ENCODE peak calls at places on chromosomes 13 and 19, in nine cellular contexts. V is amniotic stem cell; Q is M059J; J is iris pigment epithelial cell; R is activated CD4-positive, alpha-beta T cell treated with anti-CD3 and anti-CD28 coated beads, Interleukin-2, amount 10 ng/mL, durations not matched to agents 7 days and 5 days; W is type B pancreatic cell; Z is cardiac fibroblast; K is NCI-H69; M is HTR-8/SVneo. T is an unnamed sample.

GRCh38 chr13:48214519-48215121 is 18.4 kb upstream of the ITM2B start:
- DNase-seq in V (no peak), Q (peak; percentile 45), J (no peak), R (no peak), W (no peak), Z (no peak), K (no peak), M (no peak), T (no peak)

GRCh38 chr13:97366172-97366688 is 67.7 kb upstream of the RAP2A start:
- DNase-seq in V (no peak), Q (peak; percentile 15), J (no peak), R (no peak), W (no peak), Z (no peak), K (no peak), M (no peak), T (no peak)

GRCh38 chr19:41795031-41795461 is 1.3 kb upstream of the CEACAM3 start:
- DNase-seq in V (no peak), Q (peak; percentile 34), J (peak; percentile 25), R (peak; percentile 77), W (no peak), Z (peak; percentile 58), K (peak; percentile 95), M (no peak), T (no peak)

GRCh38 chr13:109704771-109705628 is 81.4 kb downstream of the IRS2 start:
- DNase-seq in V (no peak), Q (no peak), J (peak; percentile 33), R (no peak), W (no peak), Z (peak; percentile 28), K (peak; percentile 88), M (no peak), T (no peak)

GRCh38 chr19:32816555-32817099 is 52.9 kb downstream of the SLC7A9 start:
- DNase-seq in V (no peak), Q (no peak), J (no peak), R (no peak), W (no peak), Z (no peak), K (no peak), M (no peak), T (no peak)

GRCh38 chr13:29749401-29750177 is 100.8 kb downstream of the UBL3 start:
- DNase-seq in V (no peak), Q (peak; percentile 49), J (peak; percentile 33), R (no peak), W (no peak), Z (peak; percentile 58), K (peak; percentile 76), M (no peak), T (no peak)

GRCh38 chr19:46935066-46935663 is 74.4 kb downstream of the ARHGAP35 start:
- DNase-seq in V (no peak), Q (no peak), J (no peak), R (no peak), W (no peak), Z (no peak), K (no peak), M (no peak), T (no peak)

GRCh38 chr13:113369881-113370280 is 6.0 kb upstream of the GRTP1 start:
- DNase-seq in V (no peak), Q (no peak), J (no peak), R (no peak), W (peak; percentile 52), Z (no peak), K (no peak), M (no peak), T (no peak)

GRCh38 chr19:38654478-38655079 is 7.1 kb downstream of the ACTN4 start:
- DNase-seq in V (no peak), Q (peak; percentile 73), J (peak; percentile 56), R (no peak), W (no peak), Z (no peak), K (peak; percentile 25), M (no peak), T (no peak)

GRCh38 chr19:38718747-38719543 is 25.3 kb downstream of the CAPN12 start:
- DNase-seq in V (no peak), Q (peak; percentile 67), J (no peak), R (no peak), W (no peak), Z (peak; percentile 38), K (no peak), M (no peak), T (no peak)

GRCh38 chr13:40384976-40385857 is 281.2 kb downstream of the FOXO1 start:
- DNase-seq in V (no peak), Q (no peak), J (no peak), R (no peak), W (no peak), Z (no peak), K (no peak), M (peak; percentile 8), T (no peak)

GRCh38 chr19:55678121-55678671 is 3.2 kb downstream of the EPN1 start:
- DNase-seq in V (no peak), Q (no peak), J (no peak), R (no peak), W (no peak), Z (no peak), K (no peak), M (no peak), T (no peak)

GRCh38 chr13:40094056-40094455 is 438.6 kb downstream of the COG6 start:
- DNase-seq in V (no peak), Q (no peak), J (peak; percentile 44), R (no peak), W (no peak), Z (no peak), K (no peak), M (no peak), T (no peak)

GRCh38 chr19:43664008-43664407 is 6.0 kb downstream of the PLAUR start:
- DNase-seq in V (no peak), Q (no peak), J (no peak), R (peak; percentile 64), W (no peak), Z (no peak), K (no peak), M (no peak), T (no peak)

GRCh38 chr13:37360556-37360955 is 238.0 kb downstream of the POSTN start:
- DNase-seq in V (no peak), Q (peak; percentile 25), J (peak; percentile 40), R (no peak), W (no peak), Z (peak; percentile 69), K (no peak), M (no peak), T (no peak)

GRCh38 chr13:75416327-75417005 is 65.5 kb downstream of the TBC1D4 start:
- DNase-seq in V (no peak), Q (no peak), J (no peak), R (no peak), W (no peak), Z (no peak), K (no peak), M (no peak), T (no peak)

GRCh38 chr19:10353793-10354391 is 14.5 kb upstream of the ICAM3 start:
- DNase-seq in V (no peak), Q (no peak), J (peak; percentile 37), R (peak; percentile 41), W (peak; percentile 86), Z (peak; percentile 46), K (no peak), M (no peak), T (no peak)

GRCh38 chr19:7415163-7415856 is 66.6 kb downstream of the ARHGEF18 start:
- DNase-seq in V (no peak), Q (peak; percentile 74), J (peak; percentile 84), R (no peak), W (no peak), Z (no peak), K (peak; percentile 13), M (no peak), T (no peak)

GRCh38 chr19:2381151-2381822 is 21.2 kb downstream of the TMPRSS9 start:
- DNase-seq in V (no peak), Q (peak; percentile 29), J (peak; percentile 7), R (no peak), W (peak; percentile 81), Z (no peak), K (no peak), M (no peak), T (no peak)

GRCh38 chr13:88979465-88980180 is 1308.5 kb downstream of the SLITRK5 start:
- DNase-seq in V (no peak), Q (no peak), J (no peak), R (peak; percentile 7), W (no peak), Z (no peak), K (peak; percentile 69), M (no peak), T (no peak)

GRCh38 chr19:1183543-1184172 is 9.6 kb upstream of the SBNO2 start:
- DNase-seq in V (peak; percentile 64), Q (peak; percentile 98), J (peak; percentile 46), R (no peak), W (no peak), Z (no peak), K (no peak), M (peak; percentile 76), T (no peak)

GRCh38 chr13:60758637-60759036 is 361.6 kb downstream of the TDRD3 start:
- DNase-seq in V (no peak), Q (no peak), J (no peak), R (no peak), W (no peak), Z (no peak), K (no peak), M (no peak), T (no peak)

GRCh38 chr13:38980628-38981078 is 10.0 kb downstream of the STOML3 start:
- DNase-seq in V (no peak), Q (no peak), J (no peak), R (no peak), W (no peak), Z (no peak), K (peak; percentile 84), M (no peak), T (no peak)

GRCh38 chr13:99796175-99796819 is 175.3 kb downstream of the ZIC5 start:
- DNase-seq in V (peak; percentile 3), Q (peak; percentile 43), J (peak; percentile 29), R (peak; percentile 67), W (no peak), Z (peak; percentile 41), K (no peak), M (peak; percentile 11), T (no peak)

GRCh38 chr13:94128430-94128829 is 351.1 kb downstream of the DCT start:
- DNase-seq in V (no peak), Q (peak; percentile 1), J (no peak), R (no peak), W (no peak), Z (no peak), K (peak; percentile 70), M (no peak), T (no peak)

GRCh38 chr13:30871713-30872029 is 34.4 kb upstream of the MEDAG start:
- DNase-seq in V (no peak), Q (no peak), J (no peak), R (no peak), W (no peak), Z (no peak), K (no peak), M (no peak), T (no peak)

GRCh38 chr19:6947745-6948144 is 60.4 kb downstream of the ADGRE1 start:
- DNase-seq in V (no peak), Q (peak; percentile 86), J (peak; percentile 74), R (peak; percentile 41), W (no peak), Z (peak; percentile 86), K (no peak), M (peak; percentile 83), T (peak; percentile 85)

GRCh38 chr13:28375250-28375930 is 119.5 kb downstream of the FLT1 start:
- DNase-seq in V (no peak), Q (no peak), J (no peak), R (no peak), W (no peak), Z (no peak), K (no peak), M (no peak), T (no peak)

GRCh38 chr13:96785986-96786385 is 208.3 kb downstream of the OXGR1 start:
- DNase-seq in V (no peak), Q (no peak), J (no peak), R (no peak), W (no peak), Z (no peak), K (no peak), M (no peak), T (no peak)

GRCh38 chr19:7912144-7912696 is 2.4 kb upstream of the TGFBR3L start:
- DNase-seq in V (no peak), Q (no peak), J (no peak), R (no peak), W (peak; percentile 68), Z (no peak), K (no peak), M (no peak), T (no peak)

GRCh38 chr19:38229585-38230073 is 5.6 kb upstream of the DPF1 start:
- DNase-seq in V (peak; percentile 32), Q (peak; percentile 90), J (peak; percentile 88), R (peak; percentile 67), W (no peak), Z (peak; percentile 75), K (peak; percentile 97), M (peak; percentile 93), T (peak; percentile 43)